ENCODE peak calls at places on chromosomes 1 and 21, in four cellular contexts. J is HepG2, B is Panc1, I is HCT116. H is an unnamed sample.

GRCh38 chr1:66576645-66577044 is 42.7 kb downstream of the SGIP1 start:
- DNase-seq in J (peak; percentile 5), B (no peak), I (no peak), H (no peak)

GRCh38 chr1:112971006-112971405 is 15.0 kb upstream of the SLC16A1 start:
- DNase-seq in J (no peak), B (no peak), I (no peak), H (no peak)

GRCh38 chr1:244011796-244012195 is 39.3 kb upstream of the ZBTB18 start:
- DNase-seq in J (no peak), B (no peak), I (no peak), H (no peak)

GRCh38 chr1:24323281-24323680 is 4.1 kb downstream of the GRHL3 start:
- DNase-seq in J (no peak), B (no peak), I (no peak), H (no peak)

GRCh38 chr1:36369061-36369470 is 16.7 kb downstream of the STK40 start:
- DNase-seq in J (peak; percentile 57), B (peak; percentile 47), I (peak; percentile 43), H (peak; percentile 89)

GRCh38 chr1:208107817-208108608 is 136.2 kb downstream of the PLXNA2 start:
- DNase-seq in J (no peak), B (no peak), I (no peak), H (no peak)

GRCh38 chr1:24027838-24028468 is 47.8 kb upstream of the SRSF10 start:
- DNase-seq in J (peak; percentile 60), B (no peak), I (no peak), H (no peak)

GRCh38 chr1:25795955-25796806 is 3.8 kb upstream of the SELENON start:
- DNase-seq in J (no peak), B (no peak), I (no peak), H (no peak)

GRCh38 chr1:156705918-156706646 is 699 bp upstream of the CRABP2 start:
- DNase-seq in J (peak; percentile 23), B (no peak), I (no peak), H (peak; percentile 95)

GRCh38 chr1:161970633-161971032 is 53.0 kb downstream of the OLFML2B start:
- DNase-seq in J (no peak), B (no peak), I (no peak), H (no peak)

GRCh38 chr1:247111636-247112478 is 7.7 kb upstream of the ZNF669 start:
- DNase-seq in J (peak; percentile 31), B (no peak), I (no peak), H (peak; percentile 85)

GRCh38 chr21:46160563-46161179 is 5.3 kb upstream of the FTCD start:
- DNase-seq in J (no peak), B (no peak), I (no peak), H (no peak)

GRCh38 chr1:44609412-44609767 is 64.9 kb downstream of the TMEM53 start:
- DNase-seq in J (peak; percentile 28), B (no peak), I (peak; percentile 10), H (peak; percentile 86)

GRCh38 chr1:98962156-98962555 is 42.5 kb downstream of the PLPPR5 start:
- DNase-seq in J (no peak), B (no peak), I (no peak), H (no peak)
- TF ChIP-seq TCF7L2 in J (no peak), B (no peak), I (no peak), H (no peak)

GRCh38 chr1:229310833-229311232 is 32.0 kb downstream of the CCSAP start:
- DNase-seq in J (no peak), B (no peak), I (no peak), H (no peak)
- TF ChIP-seq TCF7L2 in J (no peak), B (no peak), I (no peak), H (no peak)

DNA sequence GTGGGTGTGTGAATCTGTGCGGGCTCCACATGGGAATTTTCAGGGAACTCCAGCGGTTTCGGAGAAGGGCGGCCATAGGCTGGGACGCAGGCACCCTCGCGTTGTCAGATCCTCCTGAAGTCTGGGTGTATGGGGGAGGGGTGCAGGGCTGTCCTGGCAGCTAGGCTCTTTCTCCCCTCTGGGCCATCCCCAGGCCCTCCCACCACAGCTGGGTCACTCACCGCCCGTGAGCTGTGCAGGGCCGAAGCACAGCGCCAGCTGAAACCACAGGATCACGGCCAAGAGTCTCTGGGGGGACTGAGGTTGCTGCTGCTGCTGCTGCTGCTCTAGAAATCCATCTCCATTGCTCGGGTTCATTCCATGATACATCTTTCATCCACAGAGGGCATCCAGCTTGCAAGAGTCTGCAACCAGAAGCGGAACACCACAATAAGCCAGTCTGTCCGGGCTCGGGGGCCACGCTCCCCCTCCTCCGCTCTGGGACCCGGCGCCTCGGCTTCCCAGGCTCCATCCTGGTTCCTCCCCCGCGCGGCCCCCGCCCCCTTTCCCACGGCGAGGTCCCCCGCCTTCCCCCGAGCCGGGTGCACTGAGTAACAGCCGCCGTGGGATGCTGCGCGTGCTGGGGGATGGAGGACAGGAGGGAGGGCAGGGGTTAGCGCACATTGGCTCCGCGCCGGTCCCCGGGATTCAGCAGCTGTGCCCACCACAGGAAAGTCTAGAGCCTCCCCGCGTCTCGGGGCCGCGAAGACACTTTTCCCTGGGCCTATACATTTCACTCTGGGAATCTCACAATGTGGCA is 720 bp downstream of the SUSD4 start:
- DNase-seq in J (no peak), B (no peak), I (no peak), H (no peak)
- TF ChIP-seq TCF7L2 in J (no peak), B (no peak), I (no peak), H (no peak)

DNA sequence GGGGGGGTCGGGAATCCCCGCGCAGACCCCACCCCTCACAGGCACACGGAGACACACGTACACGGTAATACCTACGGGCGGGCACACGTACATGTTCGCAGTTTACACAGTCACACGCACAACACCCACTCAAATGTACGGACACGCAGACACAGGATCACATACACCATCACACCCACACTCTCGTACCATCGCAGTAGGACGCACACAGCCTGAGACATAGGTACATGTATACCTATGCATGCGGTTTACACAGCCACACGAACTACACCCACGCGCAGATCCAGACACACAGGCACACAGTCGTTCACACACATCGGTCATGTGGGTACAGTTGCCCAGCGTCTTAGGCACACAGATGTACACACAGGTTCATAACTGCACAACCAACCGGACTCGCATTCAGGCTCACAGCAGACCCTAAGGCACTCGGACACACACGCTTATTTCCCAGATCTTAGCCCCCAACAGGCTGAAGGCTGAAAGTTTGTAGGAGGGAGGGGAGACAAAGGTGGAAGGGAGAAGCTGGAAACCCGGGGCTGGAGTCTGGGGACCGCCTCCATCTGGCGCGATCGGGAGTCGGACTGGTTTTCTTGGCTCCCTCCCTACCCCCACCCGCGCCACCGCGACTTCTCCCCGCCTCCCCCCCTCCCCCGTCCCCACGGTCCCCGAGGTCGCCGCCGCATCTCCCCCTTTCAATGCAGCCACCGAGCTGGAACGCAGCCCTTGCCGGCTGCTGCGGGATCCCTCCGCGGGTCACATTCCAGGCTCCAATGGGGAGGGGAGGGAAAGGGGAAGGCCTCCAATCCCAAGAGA is 51.9 kb upstream of the SYNC start:
- DNase-seq in J (no peak), B (no peak), I (no peak), H (peak; percentile 66)
- TF ChIP-seq TCF7L2 in J (no peak), B (no peak), I (no peak), H (no peak)

GRCh38 chr1:29670752-29671151 is 434.4 kb downstream of the PTPRU start:
- DNase-seq in J (no peak), B (no peak), I (no peak), H (no peak)
- TF ChIP-seq TCF7L2 in J (no peak), B (no peak), I (no peak), H (no peak)

GRCh38 chr1:90317628-90318027 is 322.7 kb downstream of the ZNF326 start:
- DNase-seq in J (no peak), B (no peak), I (no peak), H (no peak)
- TF ChIP-seq TCF7L2 in J (no peak), B (no peak), I (no peak), H (no peak)

DNA sequence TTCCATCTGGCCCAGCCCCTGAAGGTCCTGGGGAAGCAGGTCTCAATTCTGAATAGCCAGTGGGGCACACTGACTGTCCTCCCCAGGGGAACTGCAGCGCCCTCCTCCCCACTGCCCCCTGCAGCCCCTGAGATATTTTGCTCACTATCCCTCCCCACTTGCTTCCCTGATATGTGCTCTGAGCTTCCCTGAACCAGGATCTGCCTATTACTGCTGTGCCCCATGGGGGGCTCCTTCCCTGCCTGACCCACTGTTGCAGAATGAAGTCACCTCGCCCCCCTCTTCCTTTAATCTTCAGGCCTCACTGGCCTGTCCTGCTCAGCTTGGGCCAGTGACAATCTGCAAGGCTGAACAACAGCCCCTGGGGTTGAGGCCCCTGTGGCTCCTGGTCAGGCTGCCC is 89.8 kb downstream of the PTPRU start:
- DNase-seq in J (no peak), B (no peak), I (no peak), H (no peak)
- TF ChIP-seq TCF7L2 in J (no peak), B (no peak), I (no peak), H (no peak)

GRCh38 chr1:64469977-64470669 is at the start of gene CACHD1:
- DNase-seq in J (no peak), B (peak; percentile 38), I (peak; percentile 52), H (no peak)
- TF ChIP-seq TCF7L2 in J (no peak), B (peak; percentile 22), I (no peak), H (no peak)